ENCODE peak calls at places on chromosomes 13 and 19, in ten cellular contexts. T is esophagus squamous epithelium, K is ovary, S is HCT116, W is Peyer's patch, A is tibial nerve, B is esophagus muscularis mucosa, I is lower leg skin, P is transverse colon, J is NB4. L is an unnamed sample.

GRCh38 chr19:16025108-16026101 is 50.9 kb upstream of the TPM4 start:
- DNase-seq in T (no peak), K (no peak), S (peak; percentile 56), W (no peak), A (no peak), B (no peak), I (no peak), P (peak; percentile 39), J (peak; percentile 48), L (no peak)

GRCh38 chr19:38711726-38712153 is 32.5 kb downstream of the CAPN12 start:
- DNase-seq in T (no peak), K (peak; percentile 55), S (no peak), W (no peak), A (no peak), B (no peak), I (no peak), P (peak; percentile 31), J (no peak), L (peak; percentile 46)

GRCh38 chr19:35216026-35216832 is 12.3 kb downstream of the FAM187B start:
- DNase-seq in T (no peak), K (no peak), S (no peak), W (no peak), A (no peak), B (no peak), I (peak; percentile 29), P (no peak), J (no peak), L (no peak)

GRCh38 chr19:9842834-9843625 is 7.9 kb downstream of the PIN1 start:
- DNase-seq in T (no peak), K (no peak), S (no peak), W (no peak), A (no peak), B (no peak), I (no peak), P (no peak), J (no peak), L (no peak)

GRCh38 chr19:28554321-28555091 is 658.4 kb downstream of the UQCRFS1 start:
- DNase-seq in T (no peak), K (no peak), S (no peak), W (no peak), A (no peak), B (peak; percentile 86), I (no peak), P (no peak), J (no peak), L (no peak)

GRCh38 chr19:13505761-13506549 is at the start of gene CACNA1A:
- DNase-seq in T (no peak), K (no peak), S (no peak), W (no peak), A (no peak), B (no peak), I (no peak), P (no peak), J (no peak), L (no peak)

GRCh38 chr13:35695411-35695810 is 218.9 kb upstream of the MAB21L1 start:
- DNase-seq in T (no peak), K (no peak), S (no peak), W (no peak), A (no peak), B (no peak), I (peak; percentile 79), P (no peak), J (no peak), L (peak; percentile 23)

GRCh38 chr13:71320452-71320851 is 546.6 kb downstream of the DACH1 start:
- DNase-seq in T (no peak), K (no peak), S (no peak), W (no peak), A (no peak), B (no peak), I (no peak), P (no peak), J (peak; percentile 66), L (no peak)

GRCh38 chr13:32381539-32381938 is 46.4 kb downstream of the N4BP2L1 start:
- DNase-seq in T (no peak), K (peak; percentile 33), S (peak; percentile 2), W (no peak), A (no peak), B (no peak), I (no peak), P (no peak), J (peak; percentile 44), L (no peak)

GRCh38 chr19:29143183-29143582 is 69.8 kb downstream of the UQCRFS1 start:
- DNase-seq in T (no peak), K (no peak), S (no peak), W (no peak), A (no peak), B (peak; percentile 84), I (no peak), P (no peak), J (no peak), L (no peak)

GRCh38 chr13:46339035-46339666 is 47.9 kb downstream of the RUBCNL start:
- DNase-seq in T (no peak), K (no peak), S (no peak), W (peak; percentile 24), A (no peak), B (no peak), I (no peak), P (peak; percentile 31), J (peak; percentile 92), L (peak; percentile 31)

GRCh38 chr19:28234637-28235036 is 978.3 kb downstream of the UQCRFS1 start:
- DNase-seq in T (no peak), K (no peak), S (no peak), W (no peak), A (no peak), B (no peak), I (no peak), P (no peak), J (no peak), L (no peak)

GRCh38 chr13:84677836-84678235 is 795.6 kb upstream of the SLITRK1 start:
- DNase-seq in T (no peak), K (no peak), S (no peak), W (no peak), A (no peak), B (no peak), I (no peak), P (no peak), J (no peak), L (no peak)

GRCh38 chr19:7544626-7545025 is 9.1 kb downstream of the PNPLA6 start:
- DNase-seq in T (no peak), K (no peak), S (no peak), W (no peak), A (no peak), B (no peak), I (no peak), P (no peak), J (peak; percentile 70), L (no peak)

GRCh38 chr19:10899171-10899653 is 27.9 kb downstream of the CARM1 start:
- DNase-seq in T (no peak), K (no peak), S (no peak), W (no peak), A (no peak), B (no peak), I (no peak), P (peak; percentile 92), J (no peak), L (peak; percentile 68)

GRCh38 chr19:1163283-1163933 is 10.7 kb downstream of the SBNO2 start:
- DNase-seq in T (no peak), K (no peak), S (no peak), W (no peak), A (no peak), B (no peak), I (no peak), P (no peak), J (no peak), L (no peak)

GRCh38 chr13:113916330-113916815 is 52.5 kb upstream of the GAS6 start:
- DNase-seq in T (no peak), K (no peak), S (no peak), W (no peak), A (no peak), B (peak; percentile 70), I (peak; percentile 75), P (no peak), J (peak; percentile 64), L (peak; percentile 54)

GRCh38 chr13:100131863-100132574 is 43.1 kb downstream of the PCCA start:
- DNase-seq in T (no peak), K (no peak), S (peak; percentile 45), W (no peak), A (no peak), B (no peak), I (no peak), P (no peak), J (peak; percentile 90), L (no peak)

DNA sequence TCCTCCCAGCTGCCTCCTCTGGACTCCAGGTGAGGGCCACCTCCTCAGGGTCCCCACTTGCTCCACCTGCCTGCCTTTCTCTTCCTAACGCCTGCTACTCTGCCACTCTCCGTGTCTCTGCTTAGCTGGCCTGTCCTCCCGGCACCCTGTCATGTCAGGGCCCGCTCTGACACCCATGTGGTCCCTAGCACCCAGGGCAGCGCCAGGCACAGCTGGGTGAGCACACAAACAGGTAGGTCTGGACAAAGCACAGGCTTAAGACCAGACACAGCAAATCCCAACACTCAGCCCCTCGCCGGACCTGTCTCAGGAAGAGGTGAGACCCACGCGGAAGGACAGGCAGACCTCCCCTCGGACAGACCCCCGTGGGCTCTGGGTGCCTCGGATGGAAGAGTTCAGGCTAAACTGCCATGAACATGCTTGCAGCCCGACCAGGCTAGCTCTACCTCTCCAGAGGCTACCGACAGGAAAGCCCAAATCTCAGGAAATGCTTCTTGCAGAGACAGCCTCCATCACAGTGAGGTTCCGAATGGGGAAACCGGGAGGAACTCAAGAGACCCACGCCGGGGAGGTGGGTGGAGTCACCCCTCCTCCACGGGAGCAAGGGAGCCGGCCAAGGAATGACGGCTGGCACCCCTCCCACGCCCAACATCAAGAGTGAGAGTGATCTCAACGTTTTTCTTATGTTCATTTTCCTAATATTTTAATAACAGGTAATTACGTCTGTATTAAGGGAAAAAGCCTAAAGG is 12.5 kb downstream of the ZNF787 start:
- DNase-seq in T (no peak), K (peak; percentile 70), S (no peak), W (no peak), A (no peak), B (no peak), I (no peak), P (no peak), J (no peak), L (no peak)
- TF ChIP-seq POLR2A in T (no peak), K (no peak), S (no peak), W (no peak), A (no peak), B (no peak), I (no peak), P (no peak), J (no peak), L (no peak)

GRCh38 chr13:38743499-38743898 is 56.6 kb downstream of the FREM2 start:
- DNase-seq in T (no peak), K (no peak), S (no peak), W (no peak), A (no peak), B (no peak), I (no peak), P (no peak), J (no peak), L (no peak)
- TF ChIP-seq CTCF in T (no peak), K (no peak), S (no peak), W (no peak), A (no peak), B (no peak), I (no peak), P (no peak), J (no peak), L (no peak)

GRCh38 chr19:18868380-18869230 is 27.4 kb downstream of the CERS1 start:
- DNase-seq in T (no peak), K (no peak), S (no peak), W (no peak), A (no peak), B (no peak), I (no peak), P (no peak), J (no peak), L (no peak)
- TF ChIP-seq POLR2A in T (no peak), K (no peak), S (no peak), W (no peak), A (no peak), B (no peak), I (no peak), P (no peak), J (no peak), L (no peak)

GRCh38 chr13:39556856-39557255 is 46.1 kb downstream of the LHFPL6 start:
- DNase-seq in T (no peak), K (no peak), S (no peak), W (no peak), A (no peak), B (no peak), I (no peak), P (no peak), J (no peak), L (no peak)
- TF ChIP-seq CTCF in T (no peak), K (no peak), S (no peak), W (no peak), A (no peak), B (no peak), I (no peak), P (no peak), J (no peak), L (no peak)

L was measured in gastrocnemius medialis.